ENCODE peak calls at places on chromosomes 7 and 10, in eight cellular contexts. H is activated T-cell treated with anti-CD3 and anti-CD28 coated beads, Interleukin-2, amount 50 U/mL, for 4 hours; Q is B cell; U is sigmoid colon; X is NCI-H510A treated with DMSO at 0.1 percent for 48 hours; E is skeletal muscle cell; B is PC-3; Z is RWPE1. J is an unnamed sample.

GRCh38 chr7:103065666-103066065 is 8.9 kb downstream of the FBXL13 start:
- DNase-seq in H (peak; percentile 30), Q (peak; percentile 48), U (no peak), X (no peak), E (no peak), B (peak; percentile 62), Z (no peak), J (no peak)

GRCh38 chr10:91162495-91163268 is 57.8 kb upstream of the PCGF5 start:
- DNase-seq in H (peak; percentile 75), Q (peak; percentile 82), U (peak; percentile 90), X (peak; percentile 54), E (no peak), B (peak; percentile 32), Z (peak; percentile 59), J (no peak)

GRCh38 chr7:132250480-132251326 is 325.6 kb downstream of the PLXNA4 start:
- DNase-seq in H (no peak), Q (no peak), U (no peak), X (no peak), E (no peak), B (no peak), Z (no peak), J (no peak)

GRCh38 chr10:16750461-16750860 is 66.8 kb downstream of the RSU1 start:
- DNase-seq in H (no peak), Q (no peak), U (no peak), X (no peak), E (no peak), B (no peak), Z (no peak), J (no peak)

GRCh38 chr7:91852263-91852741 is 28.2 kb downstream of the MTERF1 start:
- DNase-seq in H (no peak), Q (no peak), U (no peak), X (no peak), E (no peak), B (peak; percentile 64), Z (no peak), J (no peak)

GRCh38 chr7:50679218-50680007 is 103.3 kb downstream of the GRB10 start:
- DNase-seq in H (no peak), Q (no peak), U (no peak), X (peak; percentile 94), E (no peak), B (peak; percentile 76), Z (peak; percentile 53), J (no peak)

GRCh38 chr10:125094111-125094705 is 66.2 kb downstream of the CTBP2 start:
- DNase-seq in H (no peak), Q (no peak), U (peak; percentile 56), X (no peak), E (no peak), B (no peak), Z (no peak), J (no peak)

GRCh38 chr7:137820677-137821420 is 25.9 kb downstream of the DGKI start:
- DNase-seq in H (no peak), Q (no peak), U (peak; percentile 68), X (no peak), E (peak; percentile 56), B (no peak), Z (no peak), J (peak; percentile 31)

GRCh38 chr7:140229101-140229525 is 52.3 kb upstream of the KDM7A start:
- DNase-seq in H (no peak), Q (peak; percentile 59), U (no peak), X (no peak), E (no peak), B (no peak), Z (no peak), J (no peak)

GRCh38 chr10:124657806-124658205 is 86.4 kb downstream of the FAM53B start:
- DNase-seq in H (no peak), Q (peak; percentile 53), U (no peak), X (no peak), E (no peak), B (no peak), Z (no peak), J (peak; percentile 49)

GRCh38 chr7:82615527-82615926 is 171.9 kb upstream of the CACNA2D1 start:
- DNase-seq in H (no peak), Q (no peak), U (no peak), X (no peak), E (no peak), B (no peak), Z (no peak), J (no peak)

GRCh38 chr7:5429857-5430611 is 6.4 kb upstream of the TNRC18 start:
- DNase-seq in H (no peak), Q (no peak), U (peak; percentile 84), X (no peak), E (no peak), B (peak; percentile 69), Z (peak; percentile 66), J (no peak)

GRCh38 chr7:154721086-154721485 is 281.8 kb downstream of the PAXIP1 start:
- DNase-seq in H (no peak), Q (no peak), U (no peak), X (no peak), E (no peak), B (no peak), Z (no peak), J (no peak)

GRCh38 chr10:71213127-71213616 is 802 bp downstream of the UNC5B start:
- DNase-seq in H (no peak), Q (no peak), U (peak; percentile 84), X (peak; percentile 92), E (no peak), B (peak; percentile 60), Z (peak; percentile 85), J (peak; percentile 57)

GRCh38 chr7:79820387-79820786 is 314.2 kb upstream of the GNAI1 start:
- DNase-seq in H (no peak), Q (no peak), U (peak; percentile 60), X (peak; percentile 20), E (peak; percentile 68), B (peak; percentile 38), Z (peak; percentile 10), J (no peak)

GRCh38 chr10:75375828-75376227 is 25.7 kb downstream of the ZNF503 start:
- DNase-seq in H (no peak), Q (no peak), U (no peak), X (no peak), E (no peak), B (no peak), Z (no peak), J (no peak)

GRCh38 chr10:88070080-88070880 is 206.9 kb downstream of the PTEN start:
- DNase-seq in H (no peak), Q (peak; percentile 75), U (no peak), X (peak; percentile 39), E (peak; percentile 69), B (no peak), Z (no peak), J (no peak)

GRCh38 chr10:122307669-122308486 is 36.8 kb downstream of the BTBD16 start:
- DNase-seq in H (no peak), Q (no peak), U (peak; percentile 95), X (no peak), E (peak; percentile 93), B (peak; percentile 87), Z (peak; percentile 98), J (peak; percentile 98)

GRCh38 chr7:95636140-95636539 is 39.8 kb upstream of the PDK4 start:
- DNase-seq in H (no peak), Q (no peak), U (no peak), X (peak; percentile 27), E (no peak), B (peak; percentile 44), Z (peak; percentile 18), J (no peak)

GRCh38 chr10:101467286-101467770 is 113.4 kb downstream of the BTRC start:
- DNase-seq in H (peak; percentile 6), Q (peak; percentile 60), U (no peak), X (peak; percentile 85), E (peak; percentile 36), B (peak; percentile 69), Z (peak; percentile 72), J (peak; percentile 57)

GRCh38 chr7:18846765-18847215 is 270.6 kb downstream of the TWIST1 start:
- DNase-seq in H (no peak), Q (no peak), U (no peak), X (no peak), E (no peak), B (no peak), Z (no peak), J (peak; percentile 76)

GRCh38 chr7:146378196-146378595 is 261.6 kb downstream of the CNTNAP2 start:
- DNase-seq in H (no peak), Q (no peak), U (no peak), X (no peak), E (no peak), B (no peak), Z (no peak), J (no peak)

GRCh38 chr7:149070372-149071140 is 20.0 kb downstream of the ZNF786 start:
- DNase-seq in H (no peak), Q (no peak), U (peak; percentile 37), X (no peak), E (no peak), B (no peak), Z (no peak), J (no peak)

GRCh38 chr7:131300078-131300477 is 27.6 kb upstream of the MKLN1 start:
- DNase-seq in H (no peak), Q (no peak), U (no peak), X (no peak), E (no peak), B (no peak), Z (no peak), J (no peak)

GRCh38 chr10:79063071-79063491 is 5.7 kb upstream of the ZMIZ1 start:
- DNase-seq in H (no peak), Q (peak; percentile 19), U (peak; percentile 48), X (no peak), E (no peak), B (no peak), Z (no peak), J (no peak)

GRCh38 chr7:3922175-3922635 is 621.2 kb downstream of the SDK1 start:
- DNase-seq in H (no peak), Q (no peak), U (no peak), X (peak; percentile 50), E (peak; percentile 77), B (peak; percentile 85), Z (peak; percentile 70), J (peak; percentile 11)

GRCh38 chr10:68826764-68827591 is at the start of gene STOX1:
- DNase-seq in H (peak; percentile 46), Q (no peak), U (peak; percentile 65), X (peak; percentile 72), E (peak; percentile 3), B (peak; percentile 69), Z (peak; percentile 75), J (no peak)

GRCh38 chr7:65438593-65438992 is 64.9 kb downstream of the ZNF92 start:
- DNase-seq in H (no peak), Q (no peak), U (no peak), X (no peak), E (peak; percentile 56), B (peak; percentile 92), Z (peak; percentile 83), J (peak; percentile 78)

GRCh38 chr10:48579251-48579960 is 25.5 kb downstream of the ARHGAP22 start:
- DNase-seq in H (no peak), Q (no peak), U (no peak), X (no peak), E (peak; percentile 37), B (no peak), Z (no peak), J (peak; percentile 11)